ENCODE peak calls at places on chromosomes 6 and 20, in seven cellular contexts. One of them, this sample, is unnamed.

GRCh38 chr20:58714923-58715708 is 22.5 kb downstream of the NPEPL1 start:
- DNase-seq in HCT116: no peak
- DNase-seq in HepG2: no peak
- DNase-seq in K562: no peak
- DNase-seq in SK-N-SH: peak; percentile 29
- DNase-seq in H1: no peak
- DNase-seq in GM12878: no peak
- DNase-seq in this sample: no peak

GRCh38 chr6:1250489-1251197 is 61.3 kb upstream of the FOXQ1 start:
- DNase-seq in HCT116: no peak
- DNase-seq in GM12878: no peak
- DNase-seq in K562: no peak
- DNase-seq in SK-N-SH: no peak
- DNase-seq in HepG2: no peak
- DNase-seq in H1: no peak
- DNase-seq in this sample: no peak

GRCh38 chr6:155447949-155448348 is 7.7 kb downstream of the NOX3 start:
- DNase-seq in H1: no peak
- DNase-seq in K562: no peak
- DNase-seq in SK-N-SH: no peak
- DNase-seq in GM12878: no peak
- DNase-seq in HCT116: no peak
- DNase-seq in HepG2: no peak
- DNase-seq in this sample: no peak

GRCh38 chr20:34538671-34539123 is 19.8 kb upstream of the MAP1LC3A start:
- DNase-seq in HepG2: peak; percentile 61
- DNase-seq in GM12878: no peak
- DNase-seq in K562: peak; percentile 72
- DNase-seq in HCT116: no peak
- DNase-seq in SK-N-SH: peak; percentile 77
- DNase-seq in H1: no peak
- DNase-seq in this sample: peak; percentile 52

GRCh38 chr6:129614464-129614863 is 95.5 kb downstream of the ARHGAP18 start:
- DNase-seq in HepG2: no peak
- DNase-seq in GM12878: no peak
- DNase-seq in K562: no peak
- DNase-seq in H1: no peak
- DNase-seq in SK-N-SH: no peak
- DNase-seq in HCT116: no peak
- DNase-seq in this sample: no peak

GRCh38 chr6:27544612-27545260 is 71.8 kb upstream of the ZNF184 start:
- DNase-seq in SK-N-SH: no peak
- DNase-seq in HCT116: no peak
- DNase-seq in GM12878: no peak
- DNase-seq in HepG2: no peak
- DNase-seq in H1: no peak
- DNase-seq in K562: no peak
- DNase-seq in this sample: no peak

GRCh38 chr6:53727748-53728147 is 62.2 kb upstream of the KLHL31 start:
- DNase-seq in HCT116: no peak
- DNase-seq in K562: no peak
- DNase-seq in GM12878: no peak
- DNase-seq in H1: no peak
- DNase-seq in HepG2: no peak
- DNase-seq in SK-N-SH: no peak
- DNase-seq in this sample: no peak

GRCh38 chr6:39273394-39273793 is 40.8 kb downstream of the KCNK17 start:
- DNase-seq in H1: peak; percentile 17
- DNase-seq in SK-N-SH: no peak
- DNase-seq in HepG2: no peak
- DNase-seq in K562: no peak
- DNase-seq in HCT116: no peak
- DNase-seq in GM12878: no peak
- DNase-seq in this sample: no peak

GRCh38 chr6:152378154-152378553 is 259.0 kb downstream of the SYNE1 start:
- DNase-seq in SK-N-SH: no peak
- DNase-seq in H1: no peak
- DNase-seq in K562: no peak
- DNase-seq in GM12878: no peak
- DNase-seq in HCT116: no peak
- DNase-seq in HepG2: peak; percentile 28
- DNase-seq in this sample: no peak

GRCh38 chr20:25570148-25570530 is 15.2 kb downstream of the NINL start:
- DNase-seq in HepG2: no peak
- DNase-seq in K562: no peak
- DNase-seq in SK-N-SH: no peak
- DNase-seq in HCT116: no peak
- DNase-seq in GM12878: no peak
- DNase-seq in H1: no peak
- DNase-seq in this sample: no peak

GRCh38 chr6:37791156-37791919 is 28.2 kb upstream of the ZFAND3 start:
- DNase-seq in SK-N-SH: peak; percentile 88
- DNase-seq in HCT116: peak; percentile 93
- DNase-seq in HepG2: peak; percentile 98
- DNase-seq in H1: peak; percentile 87
- DNase-seq in K562: peak; percentile 95
- DNase-seq in GM12878: peak; percentile 53
- DNase-seq in this sample: peak; percentile 73

GRCh38 chr6:26550250-26550993 is 12.3 kb downstream of the HMGN4 start:
- DNase-seq in GM12878: no peak
- DNase-seq in HepG2: peak; percentile 88
- DNase-seq in K562: peak; percentile 49
- DNase-seq in HCT116: no peak
- DNase-seq in H1: peak; percentile 89
- DNase-seq in SK-N-SH: peak; percentile 85
- DNase-seq in this sample: no peak

GRCh38 chr6:135439549-135439948 is 58.0 kb downstream of the AHI1 start:
- DNase-seq in HepG2: no peak
- DNase-seq in K562: no peak
- DNase-seq in SK-N-SH: peak; percentile 1
- DNase-seq in H1: no peak
- DNase-seq in GM12878: no peak
- DNase-seq in HCT116: no peak
- DNase-seq in this sample: no peak

GRCh38 chr6:134317471-134318131 is at the start of gene SGK1:
- DNase-seq in K562: no peak
- DNase-seq in GM12878: no peak
- DNase-seq in HepG2: no peak
- DNase-seq in H1: no peak
- DNase-seq in SK-N-SH: peak; percentile 59
- DNase-seq in HCT116: no peak
- DNase-seq in this sample: no peak

GRCh38 chr6:156977527-156978291 is 200.5 kb downstream of the ARID1B start:
- DNase-seq in HCT116: no peak
- DNase-seq in GM12878: no peak
- DNase-seq in SK-N-SH: no peak
- DNase-seq in K562: no peak
- DNase-seq in HepG2: no peak
- DNase-seq in H1: no peak
- DNase-seq in this sample: peak; percentile 61

GRCh38 chr20:63976980-63977391 is 2.5 kb downstream of the SAMD10 start:
- DNase-seq in K562: no peak
- DNase-seq in GM12878: no peak
- DNase-seq in SK-N-SH: peak; percentile 9
- DNase-seq in HCT116: no peak
- DNase-seq in H1: no peak
- DNase-seq in HepG2: no peak
- DNase-seq in this sample: no peak

GRCh38 chr6:1917628-1918371 is 308.1 kb downstream of the FOXC1 start:
- DNase-seq in GM12878: no peak
- DNase-seq in HepG2: peak; percentile 44
- DNase-seq in HCT116: peak; percentile 40
- DNase-seq in H1: peak; percentile 53
- DNase-seq in SK-N-SH: no peak
- DNase-seq in K562: no peak
- DNase-seq in this sample: no peak

GRCh38 chr20:57620274-57620990 is at the start of gene ZBP1:
- DNase-seq in HepG2: no peak
- DNase-seq in SK-N-SH: no peak
- DNase-seq in GM12878: peak; percentile 73
- DNase-seq in K562: no peak
- DNase-seq in HCT116: no peak
- DNase-seq in H1: no peak
- DNase-seq in this sample: no peak

GRCh38 chr6:134464690-134465411 is 146.9 kb upstream of the SGK1 start:
- DNase-seq in K562: no peak
- DNase-seq in GM12878: no peak
- DNase-seq in HepG2: no peak
- DNase-seq in H1: no peak
- DNase-seq in SK-N-SH: no peak
- DNase-seq in HCT116: no peak
- DNase-seq in this sample: no peak

GRCh38 chr6:134111062-134111677 is 58.7 kb upstream of the SLC2A12 start:
- DNase-seq in K562: peak; percentile 79
- DNase-seq in SK-N-SH: peak; percentile 64
- DNase-seq in GM12878: no peak
- DNase-seq in HepG2: peak; percentile 82
- DNase-seq in H1: no peak
- DNase-seq in HCT116: peak; percentile 58
- DNase-seq in this sample: peak; percentile 33

GRCh38 chr6:149332602-149333311 is 15.2 kb downstream of the TAB2 start:
- DNase-seq in GM12878: no peak
- DNase-seq in HCT116: no peak
- DNase-seq in H1: no peak
- DNase-seq in K562: no peak
- DNase-seq in SK-N-SH: no peak
- DNase-seq in HepG2: peak; percentile 27
- DNase-seq in this sample: no peak
- TF ChIP-seq JUND in GM12878: no peak
- TF ChIP-seq JUND in HCT116: no peak
- TF ChIP-seq JUND in H1: no peak
- TF ChIP-seq JUND in K562: no peak
- TF ChIP-seq JUND in SK-N-SH: no peak
- TF ChIP-seq JUND in HepG2: no peak
- TF ChIP-seq JUND in this sample: no peak

DNA sequence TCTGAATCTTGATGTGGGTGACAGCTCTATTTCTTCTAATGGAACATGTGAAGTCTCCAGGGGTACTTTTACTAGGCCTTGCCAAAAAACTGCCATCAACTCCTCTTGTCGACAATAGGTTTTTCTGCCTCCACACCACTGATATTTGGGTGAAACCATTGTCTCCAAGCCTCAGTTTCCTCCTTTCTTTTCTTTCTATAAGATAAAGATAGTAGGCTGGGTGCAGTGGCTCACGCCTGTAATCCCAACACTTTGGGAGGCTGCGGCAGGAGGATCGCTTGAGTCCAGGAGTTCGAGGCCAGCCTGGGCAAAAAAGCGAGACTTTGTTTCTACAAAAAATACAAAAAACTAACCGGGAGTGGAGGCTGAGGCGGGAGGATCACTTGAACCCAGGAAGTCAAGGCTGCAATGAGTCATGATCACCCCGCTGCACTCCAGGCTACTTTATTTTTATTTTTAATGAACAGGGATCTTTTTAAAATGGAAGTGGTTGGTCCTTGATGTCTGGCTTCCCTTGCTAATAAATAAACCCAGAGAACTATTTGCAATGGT is 159.9 kb upstream of the TNFAIP3 start:
- DNase-seq in K562: no peak
- DNase-seq in HCT116: no peak
- DNase-seq in GM12878: no peak
- DNase-seq in HepG2: no peak
- DNase-seq in H1: no peak
- DNase-seq in SK-N-SH: no peak
- DNase-seq in this sample: no peak
- TF ChIP-seq JUND in K562: no peak
- TF ChIP-seq JUND in HCT116: no peak
- TF ChIP-seq JUND in GM12878: no peak
- TF ChIP-seq JUND in HepG2: no peak
- TF ChIP-seq JUND in H1: no peak
- TF ChIP-seq JUND in SK-N-SH: no peak
- TF ChIP-seq JUND in this sample: no peak

DNA sequence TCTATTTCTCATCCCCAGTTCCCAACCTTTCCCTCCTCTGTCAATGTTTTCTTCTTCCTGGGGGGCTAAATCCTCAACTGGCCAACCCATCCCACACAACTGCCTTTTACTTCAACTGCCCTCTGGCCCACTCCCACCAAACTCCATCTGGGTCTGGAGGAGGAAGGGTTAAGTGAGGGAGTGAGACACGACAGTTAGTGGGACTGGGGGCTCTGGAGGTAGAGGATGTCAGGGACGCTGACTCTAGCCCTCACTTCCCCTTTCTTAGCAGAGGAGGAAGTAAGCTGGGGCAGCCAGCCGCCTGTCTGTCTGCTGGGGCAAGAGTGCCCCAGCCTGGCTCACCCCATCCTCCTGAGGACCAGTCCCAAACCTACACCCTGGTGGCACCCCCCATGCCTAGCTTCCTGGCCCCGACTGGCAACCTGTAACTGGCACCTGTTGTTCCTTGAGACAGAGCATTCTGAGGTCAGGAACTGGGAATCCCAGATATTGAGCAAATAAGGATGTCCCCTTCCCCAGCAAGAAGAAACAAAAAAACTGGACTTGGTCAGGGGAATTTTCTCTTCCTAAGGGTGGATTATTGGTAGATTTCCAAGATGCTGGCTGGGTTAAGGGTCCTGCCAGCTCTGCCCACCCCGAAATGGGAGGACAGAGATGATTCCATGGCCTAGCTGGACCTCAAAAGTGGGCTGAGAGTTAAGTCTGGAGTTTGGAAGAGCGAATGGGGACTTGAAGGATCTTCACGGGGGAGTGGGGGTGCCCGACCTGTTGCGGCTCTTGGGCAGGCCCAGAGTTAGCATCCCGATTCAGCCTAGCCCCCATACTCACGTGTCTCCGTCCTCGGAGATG is 973 bp downstream of the NFKBIE start:
- DNase-seq in H1: no peak
- DNase-seq in GM12878: no peak
- DNase-seq in SK-N-SH: peak; percentile 27
- DNase-seq in HepG2: no peak
- DNase-seq in K562: peak; percentile 63
- DNase-seq in HCT116: no peak
- DNase-seq in this sample: no peak
- TF ChIP-seq JUND in H1: no peak
- TF ChIP-seq JUND in GM12878: no peak
- TF ChIP-seq JUND in SK-N-SH: no peak
- TF ChIP-seq JUND in HepG2: no peak
- TF ChIP-seq JUND in K562: no peak
- TF ChIP-seq JUND in HCT116: no peak
- TF ChIP-seq JUND in this sample: no peak

GRCh38 chr6:141482773-141483172 is 650.0 kb upstream of the GJE1 start:
- DNase-seq in HepG2: no peak
- DNase-seq in H1: no peak
- DNase-seq in GM12878: no peak
- DNase-seq in K562: no peak
- DNase-seq in HCT116: no peak
- DNase-seq in SK-N-SH: no peak
- DNase-seq in this sample: no peak

GRCh38 chr6:141483561-141484061 is 649.1 kb upstream of the GJE1 start:
- DNase-seq in K562: no peak
- DNase-seq in GM12878: peak; percentile 85
- DNase-seq in HepG2: no peak
- DNase-seq in H1: no peak
- DNase-seq in HCT116: no peak
- DNase-seq in SK-N-SH: no peak
- DNase-seq in this sample: no peak

GRCh38 chr6:141488466-141488865 is 644.3 kb upstream of the GJE1 start:
- DNase-seq in HCT116: no peak
- DNase-seq in H1: no peak
- DNase-seq in GM12878: no peak
- DNase-seq in K562: no peak
- DNase-seq in HepG2: no peak
- DNase-seq in SK-N-SH: no peak
- DNase-seq in this sample: no peak

GRCh38 chr6:141486942-141487341 is 645.8 kb upstream of the GJE1 start:
- DNase-seq in HCT116: no peak
- DNase-seq in SK-N-SH: no peak
- DNase-seq in HepG2: no peak
- DNase-seq in K562: no peak
- DNase-seq in GM12878: no peak
- DNase-seq in H1: no peak
- DNase-seq in this sample: no peak

GRCh38 chr6:141484726-141485125 is 648.0 kb upstream of the GJE1 start:
- DNase-seq in K562: no peak
- DNase-seq in HepG2: peak; percentile 12
- DNase-seq in SK-N-SH: no peak
- DNase-seq in GM12878: peak; percentile 66
- DNase-seq in H1: no peak
- DNase-seq in HCT116: no peak
- DNase-seq in this sample: peak; percentile 4
- TF ChIP-seq JUND in K562: no peak
- TF ChIP-seq JUND in HepG2: no peak
- TF ChIP-seq JUND in SK-N-SH: no peak
- TF ChIP-seq JUND in GM12878: no peak
- TF ChIP-seq JUND in H1: no peak
- TF ChIP-seq JUND in HCT116: no peak
- TF ChIP-seq JUND in this sample: no peak